ENCODE peak calls at places on chromosome 15, in ten cellular contexts. B, E, L, Z, X, H, O, M, D and I are unnamed samples.

GRCh38 chr15:56205061-56205876 is 38.4 kb downstream of the RFX7 start:
- DNase-seq in X (no peak), O (no peak), B (no peak), L (no peak), D (no peak), H (no peak), M (no peak), Z (no peak), E (no peak), I (no peak)

GRCh38 chr15:67185621-67186225 is 68.7 kb downstream of the AAGAB start:
- DNase-seq in D (no peak), O (no peak), X (no peak), L (no peak), H (no peak), M (no peak), B (no peak), Z (peak; percentile 81), E (no peak), I (no peak)

GRCh38 chr15:74957301-74958035 is 896 bp upstream of the RPP25 start:
- DNase-seq in B (no peak), L (no peak), E (no peak), H (no peak), Z (no peak), O (peak; percentile 60), X (peak; percentile 19), D (no peak), M (no peak), I (no peak)

GRCh38 chr15:60721706-60722105 is 242.8 kb upstream of the ICE2 start:
- DNase-seq in D (no peak), X (no peak), Z (no peak), H (peak; percentile 23), E (peak; percentile 37), L (no peak), O (no peak), M (no peak), B (no peak), I (no peak)

GRCh38 chr15:36880226-36880912 is 220.0 kb downstream of the MEIS2 start:
- DNase-seq in L (no peak), M (no peak), O (peak; percentile 84), B (no peak), E (peak; percentile 25), D (no peak), X (no peak), Z (no peak), H (no peak), I (no peak)

GRCh38 chr15:57033715-57034439 is 115.4 kb downstream of the TCF12 start:
- DNase-seq in D (no peak), B (peak; percentile 72), Z (no peak), L (no peak), E (no peak), O (no peak), H (no peak), M (no peak), X (no peak), I (no peak)

GRCh38 chr15:92611995-92612745 is 43.4 kb downstream of the FAM174B start:
- DNase-seq in O (no peak), X (no peak), Z (no peak), B (no peak), L (no peak), E (peak; percentile 32), M (no peak), D (no peak), H (no peak), I (no peak)

GRCh38 chr15:50911001-50911400 is 2.5 kb downstream of the AP4E1 start:
- DNase-seq in X (no peak), L (no peak), O (no peak), Z (no peak), E (no peak), M (no peak), H (no peak), D (no peak), B (no peak), I (no peak)

GRCh38 chr15:63905131-63905530 is 71.4 kb upstream of the HERC1 start:
- DNase-seq in H (no peak), Z (no peak), M (no peak), E (no peak), L (no peak), D (no peak), O (no peak), B (no peak), X (no peak), I (no peak)

GRCh38 chr15:63905558-63906265 is 72.0 kb upstream of the HERC1 start:
- DNase-seq in L (no peak), B (no peak), X (no peak), H (no peak), D (no peak), Z (no peak), M (no peak), O (no peak), E (no peak), I (no peak)

GRCh38 chr15:63908281-63908680 is 74.5 kb upstream of the HERC1 start:
- DNase-seq in O (no peak), Z (no peak), L (no peak), X (no peak), B (no peak), M (no peak), H (no peak), D (no peak), E (no peak), I (no peak)

GRCh38 chr15:63907521-63907920 is 73.8 kb upstream of the HERC1 start:
- DNase-seq in M (no peak), D (no peak), E (no peak), H (no peak), Z (no peak), X (no peak), O (no peak), L (no peak), B (no peak), I (no peak)

GRCh38 chr15:63906266-63906584 is 72.5 kb upstream of the HERC1 start:
- DNase-seq in D (no peak), E (no peak), O (no peak), M (no peak), Z (no peak), L (no peak), H (no peak), X (peak; percentile 11), B (no peak), I (no peak)
- H3K4me3 ChIP-seq in D (no peak overlapping the region), E (no peak overlapping the region), O (no peak overlapping the region), M (no peak overlapping the region), Z (no peak overlapping the region), L (no peak overlapping the region), H (no peak overlapping the region), X (no peak overlapping the region), B (no peak overlapping the region), I (no peak overlapping the region)

GRCh38 chr15:69190504-69190903 is 30.1 kb downstream of the GLCE start:
- DNase-seq in B (no peak), L (no peak), D (no peak), O (no peak), X (no peak), M (no peak), E (no peak), H (no peak), Z (no peak), I (no peak)

GRCh38 chr15:69190091-69190490 is 29.7 kb downstream of the GLCE start:
- DNase-seq in X (no peak), B (no peak), M (no peak), Z (no peak), D (no peak), H (no peak), O (no peak), L (no peak), E (no peak), I (no peak)

GRCh38 chr15:69189157-69189556 is 28.7 kb downstream of the GLCE start:
- DNase-seq in D (no peak), H (no peak), O (no peak), B (no peak), Z (no peak), M (no peak), E (no peak), X (no peak), L (no peak), I (no peak)

GRCh38 chr15:69181419-69181818 is 21.0 kb downstream of the GLCE start:
- DNase-seq in L (no peak), H (no peak), B (no peak), O (no peak), X (no peak), Z (no peak), M (no peak), D (no peak), E (no peak), I (no peak)

GRCh38 chr15:69185706-69186105 is 25.3 kb downstream of the GLCE start:
- DNase-seq in E (no peak), M (no peak), Z (no peak), X (no peak), H (no peak), D (no peak), O (no peak), L (no peak), B (no peak), I (no peak)
- TF ChIP-seq CTCF in E (no peak), M (no peak), Z (no peak), X (no peak), H (no peak), D (no peak), O (no peak), L (no peak), B (no peak), I (no peak)

DNA sequence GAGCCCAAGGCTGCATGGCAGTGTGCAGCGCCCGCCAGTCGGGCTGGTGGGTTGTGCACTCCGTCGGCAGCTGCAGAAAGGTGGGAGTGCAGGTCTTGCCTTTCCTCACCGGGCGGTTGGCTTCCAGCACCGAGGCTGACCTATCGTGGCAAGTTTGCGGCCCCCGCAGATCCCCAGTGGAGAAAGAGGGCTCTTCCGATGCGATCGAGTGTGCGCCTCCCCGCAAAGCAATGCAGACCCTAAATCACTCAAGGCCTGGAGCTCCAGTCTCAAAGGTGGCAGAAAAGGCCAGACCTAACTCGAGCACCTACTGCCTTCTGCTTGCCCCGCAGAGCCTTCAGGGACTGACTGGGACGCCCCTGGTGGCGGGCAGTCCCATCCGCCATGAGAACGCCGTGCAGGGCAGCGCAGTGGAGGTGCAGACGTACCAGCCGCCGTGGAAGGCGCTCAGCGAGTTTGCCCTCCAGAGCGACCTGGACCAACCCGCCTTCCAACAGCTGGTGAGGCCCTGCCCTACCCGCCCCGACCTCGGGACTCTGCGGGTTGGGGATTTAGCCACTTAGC is 4.3 kb downstream of the ISL2 start:
- DNase-seq in Z (no peak), L (no peak), H (no peak), B (no peak), D (no peak), M (peak; percentile 47), X (peak; percentile 47), O (peak; percentile 78), E (peak; percentile 49), I (no peak)
- H3K27me3 ChIP-seq in Z (peaks cover 98% of the 10 kb centered on the region), L (peaks cover 75% of the 10 kb centered on the region), H (peaks cover 70% of the 10 kb centered on the region), B (no peaks in the 10 kb centered on the region), D (peaks cover 94% of the 10 kb centered on the region), M (no peaks in the 10 kb centered on the region), X (peaks cover 90% of the 10 kb centered on the region), O (peaks cover 97% of the 10 kb centered on the region), E (peaks cover 85% of the 10 kb centered on the region), I (no peaks in the 10 kb centered on the region)

GRCh38 chr15:89406218-89406716 is 71.6 kb upstream of the POLG start:
- DNase-seq in M (no peak), B (no peak), D (no peak), Z (no peak), O (no peak), L (no peak), H (no peak), E (no peak), X (no peak), I (no peak)

GRCh38 chr15:89409184-89409992 is 74.8 kb upstream of the POLG start:
- DNase-seq in E (no peak), H (no peak), O (no peak), Z (no peak), L (no peak), B (no peak), M (no peak), D (no peak), X (no peak), I (no peak)

GRCh38 chr15:89404023-89404422 is 69.4 kb upstream of the POLG start:
- DNase-seq in D (no peak), O (no peak), Z (no peak), X (no peak), M (no peak), H (no peak), E (no peak), L (no peak), B (no peak), I (no peak)

GRCh38 chr15:89408512-89409183 is 74.0 kb upstream of the POLG start:
- DNase-seq in Z (no peak), M (no peak), D (no peak), O (no peak), X (no peak), B (no peak), L (no peak), E (no peak), H (no peak), I (no peak)

GRCh38 chr15:89406756-89407650 is 72.4 kb upstream of the POLG start:
- DNase-seq in E (no peak), X (no peak), H (no peak), B (no peak), D (no peak), Z (no peak), O (peak; percentile 85), L (no peak), M (no peak), I (no peak)
- H3K4me3 ChIP-seq in E (no peak overlapping the region), X (no peak overlapping the region), H (no peak overlapping the region), B (no peak overlapping the region), D (peak overlapping the region; percentile 27), Z (no peak overlapping the region), O (peak overlapping the region; percentile 45), L (no peak overlapping the region), M (no peak overlapping the region), I (no peak overlapping the region)